ENCODE peak calls at places on chromosomes 16 and 17, in nine cellular contexts. E is CD4-positive, alpha-beta memory T cell; B is ovary; L is endodermal cell; J is pancreas; A is breast epithelium; Q is colonic mucosa; N is hepatocyte; Y is thyroid gland. G is an unnamed sample.
A peak's percentile ranks its signal among the peaks of the same experiment; 100 is the strongest.

GRCh38 chr17:67253379-67253778 is 8.4 kb upstream of the HELZ start:
- DNase-seq in E (no peak), B (no peak), L (no peak), J (no peak), A (no peak), Q (no peak), N (no peak), Y (no peak), G (no peak)

GRCh38 chr16:31273676-31274075 is 13.9 kb downstream of the ITGAM start:
- DNase-seq in E (no peak), B (no peak), L (no peak), J (no peak), A (no peak), Q (no peak), N (no peak), Y (no peak), G (no peak)

GRCh38 chr16:5042574-5043171 is 8.9 kb upstream of the NAGPA start:
- DNase-seq in E (no peak), B (no peak), L (peak; percentile 70), J (peak; percentile 10), A (no peak), Q (no peak), N (peak; percentile 49), Y (no peak), G (no peak)

GRCh38 chr16:67084345-67085028 is 25.3 kb upstream of the PHAF1 start:
- DNase-seq in E (no peak), B (no peak), L (no peak), J (no peak), A (no peak), Q (no peak), N (no peak), Y (no peak), G (no peak)

GRCh38 chr17:40541060-40541872 is 24.0 kb downstream of the CCR7 start:
- DNase-seq in E (peak; percentile 96), B (peak; percentile 49), L (no peak), J (peak; percentile 17), A (peak; percentile 45), Q (no peak), N (peak; percentile 46), Y (no peak), G (no peak)

GRCh38 chr17:68288804-68289203 is 2.1 kb downstream of the SLC16A6 start:
- DNase-seq in E (peak; percentile 54), B (no peak), L (peak; percentile 52), J (no peak), A (no peak), Q (no peak), N (no peak), Y (no peak), G (no peak)

GRCh38 chr17:17300624-17301568 is 2.3 kb upstream of the NT5M start:
- DNase-seq in E (peak; percentile 59), B (peak; percentile 57), L (peak; percentile 99), J (peak; percentile 83), A (no peak), Q (peak; percentile 61), N (peak; percentile 71), Y (peak; percentile 54), G (peak; percentile 25)

GRCh38 chr16:49756971-49757743 is 98.8 kb downstream of the ZNF423 start:
- DNase-seq in E (no peak), B (no peak), L (no peak), J (no peak), A (no peak), Q (no peak), N (peak; percentile 21), Y (no peak), G (no peak)

GRCh38 chr16:27770271-27771196 is 220.6 kb downstream of the KATNIP start:
- DNase-seq in E (no peak), B (no peak), L (no peak), J (no peak), A (no peak), Q (no peak), N (no peak), Y (no peak), G (no peak)

GRCh38 chr17:77471984-77472836 is 331.4 kb downstream of the SEC14L1 start:
- DNase-seq in E (peak; percentile 45), B (peak; percentile 76), L (peak; percentile 85), J (no peak), A (no peak), Q (no peak), N (peak; percentile 81), Y (peak; percentile 91), G (no peak)

GRCh38 chr17:4735825-4736651 is 3.6 kb upstream of the ZMYND15 start:
- DNase-seq in E (no peak), B (no peak), L (no peak), J (no peak), A (no peak), Q (no peak), N (no peak), Y (no peak), G (no peak)

GRCh38 chr17:44278006-44278405 is 10.1 kb upstream of the SLC4A1 start:
- DNase-seq in E (no peak), B (no peak), L (no peak), J (no peak), A (no peak), Q (no peak), N (no peak), Y (no peak), G (no peak)

GRCh38 chr16:87616556-87616955 is 14.2 kb downstream of the JPH3 start:
- DNase-seq in E (no peak), B (no peak), L (no peak), J (no peak), A (no peak), Q (no peak), N (no peak), Y (no peak), G (no peak)

GRCh38 chr16:78704421-78704820 is 605.0 kb downstream of the WWOX start:
- DNase-seq in E (no peak), B (no peak), L (no peak), J (no peak), A (no peak), Q (no peak), N (peak; percentile 23), Y (no peak), G (no peak)

GRCh38 chr16:31456988-31457360 is 2.3 kb upstream of the ARMC5 start:
- DNase-seq in E (no peak), B (no peak), L (no peak), J (no peak), A (no peak), Q (no peak), N (no peak), Y (no peak), G (no peak)

GRCh38 chr17:58684003-58684402 is 7.8 kb downstream of the TEX14 start:
- DNase-seq in E (no peak), B (no peak), L (no peak), J (no peak), A (no peak), Q (no peak), N (no peak), Y (no peak), G (no peak)

GRCh38 chr16:89917773-89918452 is 749 bp upstream of the MC1R start:
- DNase-seq in E (peak; percentile 86), B (peak; percentile 69), L (peak; percentile 83), J (peak; percentile 81), A (no peak), Q (peak; percentile 70), N (peak; percentile 86), Y (peak; percentile 70), G (peak; percentile 61)

GRCh38 chr17:1312261-1312870 is 32.9 kb downstream of the TRARG1 start:
- DNase-seq in E (no peak), B (no peak), L (peak; percentile 91), J (no peak), A (no peak), Q (no peak), N (peak; percentile 58), Y (peak; percentile 9), G (no peak)

GRCh38 chr16:88688013-88688778 is 1.9 kb upstream of the SNAI3 start:
- DNase-seq in E (no peak), B (no peak), L (peak; percentile 83), J (peak; percentile 96), A (no peak), Q (peak; percentile 76), N (peak; percentile 87), Y (peak; percentile 49), G (no peak)

DNA sequence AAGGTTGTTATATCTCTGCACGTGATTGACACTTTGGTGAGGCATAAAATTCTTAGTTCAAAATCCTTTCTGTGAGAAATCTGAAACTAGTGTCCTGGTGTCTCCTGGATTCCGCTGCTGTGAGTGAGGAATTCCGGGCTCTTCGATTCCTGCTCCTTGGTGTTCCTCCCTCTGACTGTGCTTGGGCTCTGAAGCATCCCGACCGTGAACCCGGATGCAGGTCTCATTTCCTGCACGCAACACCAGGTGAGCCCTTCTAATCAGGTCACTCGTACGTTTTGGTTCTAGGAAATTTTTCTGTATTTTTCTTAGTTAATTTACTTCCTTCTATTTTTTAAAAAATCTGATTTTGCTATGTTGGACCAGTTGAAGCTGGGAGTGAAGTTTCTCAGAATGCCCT is 101.1 kb upstream of the METRNL start:
- DNase-seq in E (no peak), B (no peak), L (no peak), J (no peak), A (no peak), Q (no peak), N (no peak), Y (no peak), G (no peak)
- H3K9me3 ChIP-seq in E (no peaks in the 10 kb centered on the region), B (no peaks in the 10 kb centered on the region), L (no peaks in the 10 kb centered on the region), J (no peaks in the 10 kb centered on the region), A (no peaks in the 10 kb centered on the region), Q (no peaks in the 10 kb centered on the region), N (no peaks in the 10 kb centered on the region), Y (no peaks in the 10 kb centered on the region), G (no peaks in the 10 kb centered on the region)

DNA sequence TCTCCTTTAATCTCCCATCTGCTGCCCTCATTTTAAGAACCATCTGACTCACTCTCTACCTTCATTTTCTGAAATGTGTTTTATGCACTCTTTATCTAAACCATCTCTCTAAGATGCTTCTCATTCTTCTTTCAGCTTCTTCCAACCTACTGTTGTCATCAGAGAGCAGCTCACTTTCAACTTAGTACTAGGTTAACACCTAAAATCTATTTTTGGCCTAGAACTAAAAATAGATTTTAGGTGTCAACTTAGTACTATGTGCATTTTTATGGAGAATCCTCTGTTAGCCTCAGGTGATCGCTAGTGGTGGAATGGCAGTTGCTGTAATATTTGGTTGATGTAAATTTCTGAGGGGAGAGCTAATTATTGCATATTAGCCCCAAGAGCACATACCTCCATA is 277.1 kb downstream of the KCNJ2 start:
- DNase-seq in E (no peak), B (no peak), L (no peak), J (no peak), A (no peak), Q (no peak), N (no peak), Y (no peak), G (no peak)
- H3K9me3 ChIP-seq in E (no peaks in the 10 kb centered on the region), B (no peaks in the 10 kb centered on the region), L (no peaks in the 10 kb centered on the region), J (no peaks in the 10 kb centered on the region), A (no peaks in the 10 kb centered on the region), Q (no peaks in the 10 kb centered on the region), N (no peaks in the 10 kb centered on the region), Y (no peaks in the 10 kb centered on the region), G (no peaks in the 10 kb centered on the region)

GRCh38 chr17:72790194-72790593 is 302.3 kb downstream of the SLC39A11 start:
- DNase-seq in E (no peak), B (no peak), L (no peak), J (no peak), A (no peak), Q (no peak), N (no peak), Y (no peak), G (no peak)
- H3K9me3 ChIP-seq in E (no peaks in the 10 kb centered on the region), B (no peaks in the 10 kb centered on the region), L (peaks cover 34% of the 10 kb centered on the region), J (no peaks in the 10 kb centered on the region), A (peaks cover 8% of the 10 kb centered on the region), Q (no peaks in the 10 kb centered on the region), N (no peaks in the 10 kb centered on the region), Y (no peaks in the 10 kb centered on the region), G (peaks cover 24% of the 10 kb centered on the region)

DNA sequence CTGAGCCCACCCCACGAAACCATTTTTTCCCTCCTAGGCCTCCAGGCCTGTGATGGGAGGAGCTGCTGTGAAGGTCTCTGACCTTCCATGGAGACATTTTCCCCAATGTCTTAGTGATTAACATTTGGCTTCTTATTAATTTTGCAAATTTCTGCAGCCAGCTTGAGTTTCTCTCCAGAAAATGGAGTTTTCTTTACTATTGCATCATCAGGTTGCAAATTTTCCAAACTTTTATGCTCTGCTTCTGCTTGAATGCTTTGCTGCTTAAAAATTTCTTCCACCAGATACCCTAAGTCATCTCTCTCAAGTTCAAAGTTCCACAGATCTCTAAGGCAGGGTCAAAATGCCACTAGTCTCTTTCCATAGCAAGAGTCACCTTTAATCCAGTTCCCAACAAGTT is 12.9 kb upstream of the MYH4 start:
- DNase-seq in E (no peak), B (no peak), L (no peak), J (no peak), A (no peak), Q (no peak), N (no peak), Y (no peak), G (no peak)
- H3K9me3 ChIP-seq in E (no peaks in the 10 kb centered on the region), B (no peaks in the 10 kb centered on the region), L (peaks cover 39% of the 10 kb centered on the region), J (no peaks in the 10 kb centered on the region), A (peaks cover 46% of the 10 kb centered on the region), Q (no peaks in the 10 kb centered on the region), N (peaks cover 4% of the 10 kb centered on the region), Y (no peaks in the 10 kb centered on the region), G (no peaks in the 10 kb centered on the region)

G was measured in CD4-positive, alpha-beta T cell.